ENCODE peak calls at places on chromosome 18, in five cellular contexts. V is caudate nucleus, I is mesenteric fat pad, C is tibial artery, F is aorta. O is an unnamed sample.

GRCh38 chr18:24913507-24914147 is 438.3 kb downstream of the ZNF521 start:
- DNase-seq in V (no peak), I (no peak), C (no peak), F (no peak), O (no peak)

GRCh38 chr18:54388203-54389142 is 30.8 kb downstream of the C18orf54 start:
- DNase-seq in V (no peak), I (no peak), C (no peak), F (peak), O (no peak)

GRCh38 chr18:49747876-49748275 is 65.5 kb downstream of the ACAA2 start:
- DNase-seq in V (no peak), I (peak), C (no peak), F (no peak), O (no peak)

GRCh38 chr18:36809590-36810381 is 19.0 kb downstream of the TPGS2 start:
- DNase-seq in V (no peak), I (no peak), C (no peak), F (no peak), O (no peak)

GRCh38 chr18:12327510-12328178 is 19.6 kb downstream of the TUBB6 start:
- DNase-seq in V (no peak), I (peak), C (peak), F (peak), O (peak)

GRCh38 chr18:3605562-3606443 is 155.8 kb downstream of the TGIF1 start:
- DNase-seq in V (no peak), I (no peak), C (no peak), F (no peak), O (no peak)

GRCh38 chr18:45666520-45666919 is 51.2 kb downstream of the SLC14A2 start:
- DNase-seq in V (no peak), I (no peak), C (no peak), F (no peak), O (no peak)

GRCh38 chr18:73891572-73892421 is 255.8 kb downstream of the FBXO15 start:
- DNase-seq in V (no peak), I (no peak), C (no peak), F (no peak), O (no peak)

GRCh38 chr18:79856119-79857080 is 58.7 kb downstream of the KCNG2 start:
- DNase-seq in V (no peak), I (no peak), C (peak), F (peak), O (no peak)

GRCh38 chr18:27712066-27712465 is 464.9 kb downstream of the CDH2 start:
- DNase-seq in V (no peak), I (no peak), C (no peak), F (no peak), O (no peak)

GRCh38 chr18:43422483-43422882 is 145.2 kb upstream of the SYT4 start:
- DNase-seq in V (no peak), I (no peak), C (no peak), F (no peak), O (no peak)

GRCh38 chr18:48828713-48829442 is 121.9 kb downstream of the SMAD7 start:
- DNase-seq in V (no peak), I (peak), C (peak), F (peak), O (peak)

GRCh38 chr18:24669502-24669901 is 209.1 kb downstream of the HRH4 start:
- DNase-seq in V (no peak), I (no peak), C (no peak), F (no peak), O (no peak)

GRCh38 chr18:59272221-59272888 is 899 bp downstream of the RAX start:
- DNase-seq in V (no peak), I (no peak), C (no peak), F (no peak), O (no peak)

GRCh38 chr18:72206814-72207213 is 337.3 kb downstream of the CBLN2 start:
- DNase-seq in V (no peak), I (no peak), C (no peak), F (no peak), O (no peak)

GRCh38 chr18:11887305-11888262 is 20.5 kb downstream of the MPPE1 start:
- DNase-seq in V (no peak), I (peak), C (peak), F (no peak), O (no peak)

GRCh38 chr18:26649193-26649543 is 100.8 kb upstream of the KCTD1 start:
- DNase-seq in V (no peak), I (no peak), C (no peak), F (no peak), O (no peak)

GRCh38 chr18:75183524-75183923 is 25.4 kb downstream of the PTGR3 start:
- DNase-seq in V (no peak), I (no peak), C (no peak), F (no peak), O (no peak)

GRCh38 chr18:76490701-76491171 is 4.3 kb downstream of the ZNF516 start:
- DNase-seq in V (no peak), I (no peak), C (no peak), F (peak), O (no peak)

GRCh38 chr18:72674710-72675109 is 130.6 kb upstream of the CBLN2 start:
- DNase-seq in V (no peak), I (no peak), C (no peak), F (no peak), O (no peak)

GRCh38 chr18:22705328-22705727 is 227.8 kb upstream of the RBBP8 start:
- DNase-seq in V (no peak), I (no peak), C (no peak), F (no peak), O (no peak)

GRCh38 chr18:60044290-60045006 is 144.7 kb downstream of the PMAIP1 start:
- DNase-seq in V (no peak), I (no peak), C (no peak), F (no peak), O (no peak)

GRCh38 chr18:42706618-42707017 is 408.9 kb downstream of the RIT2 start:
- DNase-seq in V (no peak), I (no peak), C (no peak), F (no peak), O (peak)

GRCh38 chr18:1511619-1512311 is 607.1 kb downstream of the ADCYAP1 start:
- DNase-seq in V (no peak), I (no peak), C (no peak), F (no peak), O (no peak)

GRCh38 chr18:25310045-25310444 is 41.9 kb downstream of the ZNF521 start:
- DNase-seq in V (no peak), I (no peak), C (no peak), F (no peak), O (no peak)

GRCh38 chr18:22542400-22542835 is 124.7 kb upstream of the CTAGE1 start:
- DNase-seq in V (no peak), I (no peak), C (peak), F (peak), O (no peak)

GRCh38 chr18:79510046-79510685 is 114.4 kb downstream of the NFATC1 start:
- DNase-seq in V (no peak), I (peak), C (peak), F (peak), O (no peak)

GRCh38 chr18:79488311-79489047 is 92.7 kb downstream of the NFATC1 start:
- DNase-seq in V (no peak), I (peak), C (peak), F (peak), O (no peak)

GRCh38 chr18:26480897-26481795 is 67.2 kb downstream of the KCTD1 start:
- DNase-seq in V (no peak), I (no peak), C (no peak), F (no peak), O (no peak)

GRCh38 chr18:79403723-79404566 is 8.2 kb downstream of the NFATC1 start:
- DNase-seq in V (no peak), I (no peak), C (no peak), F (peak), O (no peak)

GRCh38 chr18:35962320-35962719 is 10.2 kb upstream of the RMP24 start:
- DNase-seq in V (no peak), I (no peak), C (no peak), F (no peak), O (no peak)

GRCh38 chr18:63309422-63309821 is 10.1 kb downstream of the BCL2 start:
- DNase-seq in V (no peak), I (no peak), C (no peak), F (no peak), O (no peak)

O was measured in vagina.